ENCODE peak calls at places on chromosomes 11 and 22, in ten cellular contexts. O is A673, Q is mammary epithelial cell, X is body of pancreas, W is IMR-90, F is tibial artery, M is neural progenitor cell, J is right atrium auricular region, S is HL-60, D is A549. Z is an unnamed sample.

GRCh38 chr22:40668611-40669390 is 10.5 kb upstream of the MCHR1 start:
- DNase-seq in M (peak; percentile 35), W (peak; percentile 89), S (no peak), O (no peak), Q (peak; percentile 87), X (peak; percentile 12), D (peak; percentile 70), J (no peak), F (no peak), Z (peak; percentile 96)

GRCh38 chr11:74345420-74345819 is 34.0 kb upstream of the P4HA3 start:
- DNase-seq in O (no peak), X (no peak), F (no peak), Q (no peak), D (no peak), M (no peak), S (no peak), W (peak; percentile 61), J (no peak), Z (no peak)

GRCh38 chr11:68056317-68057285 is 17.8 kb downstream of the TCIRG1 start:
- DNase-seq in W (no peak), O (no peak), F (no peak), J (no peak), S (no peak), D (no peak), Q (no peak), M (no peak), X (no peak), Z (no peak)

GRCh38 chr22:25012743-25013142 is 60.2 kb downstream of the KIAA1671 start:
- DNase-seq in F (no peak), J (no peak), Q (no peak), D (no peak), W (no peak), X (no peak), S (no peak), O (no peak), M (no peak), Z (no peak)

GRCh38 chr22:21951931-21952465 is 650 bp downstream of the PPM1F start:
- DNase-seq in M (peak; percentile 69), S (peak; percentile 28), Q (peak; percentile 44), J (peak; percentile 63), F (no peak), X (peak; percentile 51), D (no peak), W (peak; percentile 53), O (no peak), Z (peak; percentile 48)

GRCh38 chr11:35549787-35550186 is 24.4 kb upstream of the PAMR1 start:
- DNase-seq in M (peak; percentile 34), O (peak; percentile 77), F (no peak), S (no peak), D (peak; percentile 16), X (no peak), J (no peak), Q (peak; percentile 91), W (peak; percentile 99), Z (peak; percentile 86)

GRCh38 chr22:48940988-48941902 is 886.4 kb downstream of the BRD1 start:
- DNase-seq in W (no peak), O (no peak), Q (no peak), S (no peak), D (no peak), M (no peak), X (no peak), F (peak; percentile 43), J (peak; percentile 34), Z (no peak)

GRCh38 chr11:114736806-114737205 is 58.5 kb downstream of the NXPE2 start:
- DNase-seq in J (no peak), F (no peak), M (no peak), W (no peak), S (no peak), O (no peak), X (no peak), D (no peak), Q (no peak), Z (no peak)

GRCh38 chr11:108122166-108122628 is 830 bp downstream of the ACAT1 start:
- DNase-seq in M (peak; percentile 31), S (no peak), J (no peak), F (peak; percentile 68), Q (no peak), O (no peak), W (no peak), D (peak; percentile 12), X (peak; percentile 51), Z (peak; percentile 40)

DNA sequence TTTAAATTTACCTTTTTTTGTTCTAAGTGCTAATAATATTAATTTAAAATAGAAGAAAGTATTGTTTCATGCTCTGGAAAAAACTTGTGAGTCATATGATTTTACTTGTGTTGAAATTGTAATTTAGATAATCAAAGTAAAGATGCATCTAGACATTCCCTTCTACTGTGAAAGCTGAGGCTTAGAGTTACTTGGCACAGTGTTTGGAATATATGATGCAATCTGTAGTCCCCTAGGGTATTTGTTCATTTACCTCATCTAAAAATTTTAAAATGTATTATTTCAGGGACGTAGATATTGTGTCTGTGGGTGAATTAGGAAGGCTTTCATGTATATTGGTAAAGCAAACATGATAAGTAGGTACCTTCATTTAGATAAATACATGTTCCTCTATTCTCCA is 793.5 kb upstream of the CNTN5 start:
- DNase-seq in Q (no peak), X (no peak), M (no peak), F (no peak), J (no peak), S (no peak), W (no peak), O (no peak), D (no peak), Z (peak; percentile 84)
- H3K4me3 ChIP-seq in Q (no peak overlapping the region), X (no peak overlapping the region), M (no peak overlapping the region), F (no peak overlapping the region), J (no peak overlapping the region), S (no peak overlapping the region), W (no peak overlapping the region), O (no peak overlapping the region), D (no peak overlapping the region), Z (no peak overlapping the region)

DNA sequence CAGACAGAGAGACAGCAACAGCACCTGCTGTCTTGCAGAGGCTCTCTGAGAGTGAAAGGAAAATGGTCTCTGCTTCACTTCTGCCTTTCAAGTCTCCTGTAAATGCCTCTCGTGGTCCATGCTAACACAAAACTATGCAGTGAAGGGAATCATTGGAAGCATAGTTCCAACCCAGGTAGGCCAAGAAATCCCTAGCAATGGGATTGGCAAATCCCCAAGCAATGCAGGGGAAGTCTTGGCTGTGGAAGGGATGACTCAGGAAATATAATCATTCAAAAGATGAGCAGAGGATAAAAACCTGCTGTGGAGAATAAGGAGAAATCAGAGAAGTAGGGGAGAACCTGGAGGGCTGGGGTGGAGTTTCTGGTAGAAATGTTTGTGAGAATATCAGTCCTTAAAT is 216.1 kb upstream of the ZBED5 start:
- DNase-seq in J (no peak), O (no peak), S (no peak), D (no peak), M (no peak), X (no peak), F (no peak), W (no peak), Q (peak; percentile 11), Z (no peak)
- TF ChIP-seq CTCF in J (no peak), O (no peak), S (no peak), D (no peak), M (no peak), X (no peak), F (no peak), W (no peak), Q (no peak), Z (no peak)

GRCh38 chr11:32430586-32431357 is 4.6 kb downstream of the WT1 start:
- DNase-seq in O (no peak), X (peak; percentile 8), J (no peak), D (no peak), W (no peak), S (no peak), M (peak; percentile 74), Q (no peak), F (no peak), Z (peak; percentile 66)
- H3K4me3 ChIP-seq in O (no peak overlapping the region), X (no peak overlapping the region), J (no peak overlapping the region), D (no peak overlapping the region), W (no peak overlapping the region), S (no peak overlapping the region), M (peak overlapping the region; percentile 33), Q (no peak overlapping the region), F (no peak overlapping the region), Z (peak overlapping the region; percentile 72)

GRCh38 chr11:64632237-64632636 is 41.2 kb downstream of the SLC22A12 start:
- DNase-seq in M (no peak), W (no peak), D (no peak), S (no peak), Q (no peak), F (no peak), J (no peak), X (no peak), O (no peak), Z (no peak)

GRCh38 chr11:64629103-64629502 is 38.1 kb downstream of the SLC22A12 start:
- DNase-seq in O (no peak), Q (no peak), J (no peak), D (no peak), F (no peak), X (no peak), S (no peak), W (no peak), M (no peak), Z (no peak)

GRCh38 chr11:64628596-64628995 is 37.6 kb downstream of the SLC22A12 start:
- DNase-seq in F (no peak), O (no peak), J (no peak), Q (no peak), S (no peak), X (no peak), W (no peak), D (no peak), M (no peak), Z (no peak)

GRCh38 chr11:64631675-64632074 is 40.7 kb downstream of the SLC22A12 start:
- DNase-seq in J (no peak), M (no peak), O (no peak), X (no peak), W (no peak), S (no peak), D (no peak), Q (no peak), F (no peak), Z (no peak)

GRCh38 chr11:64629796-64630562 is 39.0 kb downstream of the SLC22A12 start:
- DNase-seq in D (peak; percentile 56), J (no peak), W (no peak), X (peak; percentile 56), Q (no peak), F (no peak), M (peak; percentile 79), S (no peak), O (peak; percentile 37), Z (no peak)
- TF ChIP-seq CTCF in D (no peak), J (no peak), W (no peak), X (no peak), Q (no peak), F (no peak), M (peak; percentile 50), S (no peak), O (peak; percentile 31), Z (no peak)

GRCh38 chr11:1522081-1522424 is 35.5 kb upstream of the MOB2 start:
- DNase-seq in M (no peak), D (no peak), X (no peak), Q (no peak), F (no peak), O (no peak), W (no peak), S (no peak), J (no peak), Z (no peak)
- H3K4me3 ChIP-seq in M (no peak overlapping the region), D (no peak overlapping the region), X (no peak overlapping the region), Q (no peak overlapping the region), F (no peak overlapping the region), O (no peak overlapping the region), W (no peak overlapping the region), S (no peak overlapping the region), J (no peak overlapping the region), Z (no peak overlapping the region)

GRCh38 chr11:79610678-79611077 is 169.8 kb upstream of the TENM4 start:
- DNase-seq in W (no peak), Q (no peak), J (no peak), O (no peak), D (no peak), M (peak; percentile 15), S (no peak), X (no peak), F (no peak), Z (no peak)
- TF ChIP-seq CTCF in W (peak; percentile 5), Q (no peak), J (no peak), O (peak; percentile 16), D (no peak), M (peak; percentile 36), S (no peak), X (no peak), F (no peak), Z (no peak)